ENCODE peak calls at places on chromosomes 11 and 22, in five cellular contexts. T is breast epithelium, J is right lobe of liver, D is psoas muscle, A is body of pancreas. X is an unnamed sample.

GRCh38 chr22:42039271-42039670 is 31.3 kb downstream of the NAGA start:
- DNase-seq in A (no peak), T (no peak), J (no peak), D (no peak), X (no peak)

GRCh38 chr22:50621491-50621880 is 6.5 kb downstream of the ARSA start:
- DNase-seq in D (no peak), T (no peak), J (no peak), A (no peak), X (no peak)

GRCh38 chr11:99015634-99016454 is 4.9 kb upstream of the CNTN5 start:
- DNase-seq in J (no peak), A (peak; percentile 20), D (no peak), T (no peak), X (no peak)

GRCh38 chr22:45284705-45285305 is at the start of gene UPK3A:
- DNase-seq in A (peak; percentile 81), D (peak; percentile 79), T (no peak), J (peak; percentile 85), X (no peak)

GRCh38 chr22:47798229-47798628 is 1035.8 kb downstream of the TBC1D22A start:
- DNase-seq in T (no peak), J (no peak), A (no peak), D (no peak), X (peak; percentile 6)

GRCh38 chr22:43852605-43853327 is 9.5 kb downstream of the SULT4A1 start:
- DNase-seq in D (no peak), A (no peak), J (peak; percentile 54), T (no peak), X (no peak)

GRCh38 chr11:88103337-88104206 is 71.7 kb downstream of the RAB38 start:
- DNase-seq in A (peak; percentile 49), D (no peak), T (no peak), J (peak; percentile 31), X (no peak)

GRCh38 chr11:70522261-70522612 is 123.9 kb downstream of the CTTN start:
- DNase-seq in T (no peak), A (no peak), J (no peak), D (no peak), X (no peak)

GRCh38 chr22:21982338-21982965 is at the start of gene TOP3B:
- DNase-seq in T (peak; percentile 60), A (peak; percentile 85), D (peak; percentile 84), J (peak; percentile 87), X (peak; percentile 86)

GRCh38 chr11:11403763-11404725 is 51.0 kb upstream of the CSNK2A3 start:
- DNase-seq in D (no peak), A (no peak), T (no peak), J (no peak), X (no peak)

GRCh38 chr11:74677131-74677530 is 54.1 kb downstream of the CHRDL2 start:
- DNase-seq in A (peak; percentile 5), J (no peak), D (no peak), T (no peak), X (peak; percentile 39)

GRCh38 chr11:26867286-26867685 is 126.6 kb upstream of the FIBIN start:
- DNase-seq in J (no peak), T (no peak), D (no peak), A (no peak), X (no peak)

GRCh38 chr22:47213571-47214230 is 451.3 kb downstream of the TBC1D22A start:
- DNase-seq in T (no peak), D (no peak), A (peak; percentile 14), J (no peak), X (no peak)

GRCh38 chr11:77107950-77108349 is 5.3 kb downstream of the OMP start:
- DNase-seq in D (peak; percentile 59), A (peak; percentile 89), J (no peak), T (no peak), X (no peak)

GRCh38 chr22:48359613-48359965 is 1468.1 kb downstream of the BRD1 start:
- DNase-seq in A (no peak), J (peak; percentile 12), T (no peak), D (no peak), X (no peak)

GRCh38 chr11:10898763-10899541 is 41.1 kb upstream of the ZBED5 start:
- DNase-seq in T (no peak), A (no peak), D (peak; percentile 68), J (no peak), X (no peak)

GRCh38 chr22:35590634-35591295 is 26.4 kb downstream of the MB start:
- DNase-seq in J (peak; percentile 30), D (peak; percentile 76), A (no peak), T (no peak), X (no peak)

GRCh38 chr11:119038884-119039283 is 8.2 kb upstream of the SLC37A4 start:
- DNase-seq in A (no peak), T (no peak), D (no peak), J (no peak), X (no peak)

GRCh38 chr11:75463106-75463774 is 30.2 kb upstream of the KLHL35 start:
- DNase-seq in T (no peak), A (no peak), J (no peak), D (no peak), X (no peak)

GRCh38 chr11:104965735-104966134 is 2.6 kb downstream of the CASP4 start:
- DNase-seq in J (no peak), A (no peak), D (no peak), T (no peak), X (no peak)

GRCh38 chr11:58629857-58630256 is 7.4 kb downstream of the CNTF start:
- DNase-seq in A (no peak), D (no peak), J (no peak), T (no peak), X (no peak)

GRCh38 chr11:121482231-121483129 is 29.7 kb upstream of the SORL1-AS1 start:
- DNase-seq in A (no peak), T (peak; percentile 16), D (no peak), J (no peak), X (no peak)

GRCh38 chr22:46233231-46233630 is 16.9 kb downstream of the CDPF1 start:
- DNase-seq in D (peak; percentile 62), A (peak; percentile 77), J (no peak), T (no peak), X (no peak)

GRCh38 chr11:15819679-15820286 is 536.6 kb downstream of the SOX6 start:
- DNase-seq in D (peak; percentile 66), T (peak; percentile 65), A (peak; percentile 84), J (peak; percentile 88), X (no peak)

GRCh38 chr11:13745165-13745564 is 76.7 kb downstream of the FAR1 start:
- DNase-seq in J (no peak), D (no peak), T (no peak), A (no peak), X (no peak)

GRCh38 chr11:119995730-119996491 is 142.0 kb downstream of the TRIM29 start:
- DNase-seq in T (peak; percentile 87), A (no peak), J (no peak), D (no peak), X (no peak)

GRCh38 chr11:92246637-92247036 is 22.0 kb downstream of the FAT3 start:
- DNase-seq in A (no peak), T (no peak), D (no peak), J (no peak), X (no peak)

GRCh38 chr11:37411289-37411688 is 813.3 kb upstream of the RAG2 start:
- DNase-seq in J (no peak), A (no peak), T (no peak), D (no peak), X (no peak)

GRCh38 chr11:83002047-83002446 is 69.7 kb downstream of the RAB30 start:
- DNase-seq in T (no peak), D (peak; percentile 26), J (no peak), A (no peak), X (no peak)

GRCh38 chr11:440065-441042 is 1.5 kb downstream of the ANO9 start:
- DNase-seq in J (peak; percentile 44), A (no peak), D (no peak), T (no peak), X (no peak)

GRCh38 chr11:66470015-66470414 is 3.3 kb downstream of the PELI3 start:
- DNase-seq in J (no peak), A (no peak), D (no peak), T (no peak), X (no peak)

GRCh38 chr11:107707128-107707760 is 4.6 kb downstream of the SLN start:
- DNase-seq in A (no peak), J (no peak), T (no peak), D (no peak), X (no peak)

GRCh38 chr11:102564110-102564509 is 33.6 kb upstream of the MMP7 start:
- DNase-seq in J (no peak), T (no peak), A (no peak), D (no peak), X (no peak)

GRCh38 chr11:2261436-2262230 is 8.8 kb downstream of the ASCL2 start:
- DNase-seq in D (no peak), T (no peak), J (no peak), A (peak; percentile 7), X (no peak)

GRCh38 chr11:11463397-11463796 is 110.3 kb upstream of the CSNK2A3 start:
- DNase-seq in D (no peak), T (no peak), J (no peak), A (no peak), X (no peak)

GRCh38 chr11:39541945-39542351 is 1917.5 kb downstream of the LRRC4C start:
- DNase-seq in J (no peak), D (no peak), A (no peak), T (no peak), X (no peak)

GRCh38 chr22:24423519-24424000 is 3.8 kb upstream of the ADORA2A start:
- DNase-seq in D (peak; percentile 66), T (no peak), A (peak; percentile 54), J (no peak), X (peak; percentile 83)

GRCh38 chr11:31160504-31161422 is 208.8 kb downstream of the DCDC1 start:
- DNase-seq in A (no peak), J (no peak), D (no peak), T (no peak), X (no peak)
- TF ChIP-seq CTCF in A (no peak), J (peak; percentile 22), D (peak; percentile 14), T (no peak), X (peak; percentile 78)

GRCh38 chr11:43579171-43579918 is 101.2 kb upstream of the HSD17B12 start:
- DNase-seq in D (no peak), J (no peak), T (no peak), A (no peak), X (no peak)
- TF ChIP-seq CTCF in D (peak; percentile 31), J (peak; percentile 8), T (no peak), A (no peak), X (peak; percentile 67)

DNA sequence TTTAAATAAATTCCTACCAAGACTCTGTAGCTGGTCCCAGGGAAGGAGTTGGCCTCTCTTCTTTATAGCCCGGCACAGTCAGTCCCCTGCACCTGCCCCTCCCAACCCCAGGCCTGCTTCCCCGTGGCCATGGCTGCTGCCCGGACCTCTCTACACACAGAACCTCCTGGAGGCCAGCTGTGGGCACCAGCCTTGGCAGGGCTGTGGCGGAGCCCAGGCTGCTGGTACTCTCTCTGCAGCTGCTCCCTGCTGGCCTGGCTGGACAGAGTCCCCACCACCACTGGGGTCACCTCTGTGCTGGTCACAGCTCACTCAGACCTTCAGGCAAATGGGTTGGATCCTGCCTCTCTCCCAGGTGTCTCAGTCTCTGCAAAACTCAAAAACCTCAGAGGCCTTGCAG is 69.3 kb downstream of the LRP5 start:
- DNase-seq in A (no peak), T (no peak), D (no peak), J (no peak), X (no peak)
- TF ChIP-seq CTCF in A (no peak), T (no peak), D (no peak), J (no peak), X (no peak)

GRCh38 chr22:28230682-28231081 is 311.6 kb upstream of the PITPNB start:
- DNase-seq in J (no peak), D (no peak), A (no peak), T (no peak), X (no peak)
- TF ChIP-seq CTCF in J (no peak), D (no peak), A (no peak), T (no peak), X (no peak)

GRCh38 chr11:126990716-126991480 is 9.7 kb downstream of the KIRREL3 start:
- DNase-seq in A (no peak), T (no peak), D (no peak), J (no peak), X (no peak)
- TF ChIP-seq CTCF in A (no peak), T (no peak), D (no peak), J (no peak), X (peak; percentile 17)

X was measured in type B pancreatic cell.